ENCODE peak calls at places on chromosomes 11 and 22, in nine cellular contexts. R is AG04449; F is left ventricle myocardium inferior; A is SJSA1; V is stomach; U is GM23248; Q is CD4-positive, alpha-beta memory T cell; S is cardiac muscle cell; M is Peyer's patch. Y is an unnamed sample.

GRCh38 chr11:40292636-40293585 is 1166.5 kb downstream of the LRRC4C start:
- DNase-seq in Q (no peak), A (no peak), R (no peak), U (no peak), V (no peak), S (peak), M (no peak), F (no peak), Y (no peak)

GRCh38 chr11:9703280-9703679 is 39.4 kb downstream of the SWAP70 start:
- DNase-seq in Q (no peak), V (no peak), A (no peak), U (no peak), R (no peak), S (no peak), F (no peak), M (peak), Y (no peak)

GRCh38 chr11:33709471-33709870 is 8.8 kb upstream of the C11orf91 start:
- DNase-seq in U (peak), R (no peak), S (no peak), Q (no peak), F (no peak), V (no peak), A (no peak), M (no peak), Y (no peak)

GRCh38 chr11:465896-466538 is 15.9 kb downstream of the PTDSS2 start:
- DNase-seq in R (no peak), S (no peak), M (no peak), A (no peak), U (no peak), F (no peak), V (no peak), Q (no peak), Y (no peak)

GRCh38 chr22:23563111-23563510 is 17.0 kb downstream of the IGLL1 start:
- DNase-seq in A (no peak), S (no peak), F (no peak), M (no peak), Q (no peak), R (no peak), V (no peak), U (no peak), Y (no peak)

GRCh38 chr22:20532256-20532993 is 25.0 kb downstream of the MED15 start:
- DNase-seq in R (no peak), Q (no peak), S (no peak), A (no peak), U (peak), F (no peak), V (no peak), M (no peak), Y (no peak)

GRCh38 chr11:107707128-107707760 is 4.6 kb downstream of the SLN start:
- DNase-seq in R (no peak), S (no peak), Q (no peak), A (no peak), M (no peak), U (no peak), F (no peak), V (no peak), Y (no peak)

GRCh38 chr11:79400717-79401330 is 40.0 kb downstream of the TENM4 start:
- DNase-seq in Q (no peak), S (peak), R (no peak), A (no peak), F (peak), U (peak), V (peak), M (no peak), Y (no peak)

GRCh38 chr22:46171940-46172339 is 21.6 kb downstream of the PPARA start:
- DNase-seq in R (peak), F (no peak), V (no peak), M (no peak), U (peak), S (peak), Q (no peak), A (no peak), Y (peak)

GRCh38 chr11:43676933-43677332 is 3.6 kb upstream of the HSD17B12 start:
- DNase-seq in V (no peak), R (no peak), U (no peak), A (no peak), S (no peak), M (no peak), F (no peak), Q (no peak), Y (no peak)

GRCh38 chr11:74462009-74462408 is 5.3 kb downstream of the KCNE3 start:
- DNase-seq in S (peak), V (peak), M (peak), A (no peak), R (no peak), Q (no peak), U (peak), F (peak), Y (no peak)

GRCh38 chr11:103736986-103737622 is 299.3 kb upstream of the DDI1 start:
- DNase-seq in F (peak), U (no peak), S (peak), M (no peak), A (no peak), Q (no peak), R (no peak), V (no peak), Y (no peak)

GRCh38 chr11:20762112-20762511 is 92.7 kb downstream of the NELL1 start:
- DNase-seq in S (no peak), Q (no peak), F (no peak), V (no peak), U (no peak), A (no peak), R (no peak), M (no peak), Y (no peak)

GRCh38 chr11:45180158-45180887 is 33.9 kb downstream of the PRDM11 start:
- DNase-seq in S (peak), R (no peak), U (peak), A (peak), F (peak), M (peak), V (peak), Q (no peak), Y (no peak)

GRCh38 chr22:43642319-43642718 is 169.8 kb downstream of the EFCAB6 start:
- DNase-seq in A (no peak), M (no peak), S (no peak), V (no peak), Q (no peak), U (no peak), F (no peak), R (no peak), Y (no peak)

GRCh38 chr11:73308003-73308962 is at the start of gene ARHGEF17:
- DNase-seq in V (peak), U (peak), S (peak), R (no peak), M (no peak), Q (peak), F (peak), A (peak), Y (no peak)

GRCh38 chr11:57481915-57482781 is 21.8 kb downstream of the RTN4RL2 start:
- DNase-seq in S (no peak), F (no peak), Q (no peak), R (no peak), V (no peak), A (no peak), U (no peak), M (no peak), Y (no peak)
- H3K4me3 ChIP-seq in S (peak), F (peak), Q (no peak), R (peak), V (peak), A (no peak), U (peak), M (peak), Y (peak)

DNA sequence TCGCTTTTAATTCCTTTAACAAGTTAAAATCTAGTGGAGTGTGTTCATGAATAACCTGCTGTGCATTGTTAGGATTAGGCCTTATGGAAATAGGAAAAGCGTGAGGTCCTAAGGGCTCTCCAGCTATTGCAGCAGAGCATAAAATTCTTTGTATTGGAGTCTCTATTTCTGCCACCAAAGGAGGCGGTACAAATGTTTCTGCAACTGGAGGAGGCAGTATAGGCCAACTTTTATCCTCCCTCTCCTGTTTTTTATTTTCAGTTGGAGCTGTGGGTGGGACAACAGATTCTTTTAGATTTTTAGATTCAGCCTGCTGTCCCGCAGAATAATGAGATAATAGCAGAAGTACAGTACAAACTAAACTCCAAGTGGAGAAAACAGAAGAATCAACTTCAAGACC is 26.2 kb downstream of the OR10A6 start:
- DNase-seq in S (no peak), A (peak), F (no peak), Q (no peak), R (no peak), U (peak), V (no peak), M (no peak), Y (no peak)
- H3K4me3 ChIP-seq in S (no peak), A (no peak), F (no peak), Q (no peak), R (no peak), U (peak), V (no peak), M (no peak), Y (peak)

GRCh38 chr11:102112654-102112926 is 2.3 kb downstream of the YAP1 start:
- DNase-seq in Q (no peak), A (no peak), V (no peak), M (no peak), S (no peak), R (no peak), U (no peak), F (no peak), Y (no peak)
- H3K4me3 ChIP-seq in Q (no peak), A (peak), V (peak), M (peak), S (peak), R (peak), U (peak), F (peak), Y (peak)

GRCh38 chr11:35524780-35525179 is 636 bp downstream of the PAMR1 start:
- DNase-seq in F (no peak), S (peak), Q (no peak), R (no peak), M (no peak), A (no peak), V (no peak), U (peak), Y (no peak)
- H3K4me3 ChIP-seq in F (peak), S (no peak), Q (no peak), R (peak), M (peak), A (peak), V (peak), U (peak), Y (no peak)

GRCh38 chr11:31817621-31818493 is 6.7 kb upstream of the PAX6 start:
- DNase-seq in U (no peak), Q (no peak), R (no peak), M (no peak), V (no peak), A (no peak), S (no peak), F (no peak), Y (no peak)

GRCh38 chr11:31816467-31817053 is 5.4 kb upstream of the PAX6 start:
- DNase-seq in U (no peak), R (no peak), A (no peak), V (no peak), S (no peak), F (no peak), M (no peak), Q (no peak), Y (no peak)

GRCh38 chr11:31818874-31819331 is 7.8 kb upstream of the PAX6 start:
- DNase-seq in U (no peak), V (no peak), S (no peak), A (no peak), Q (no peak), R (no peak), F (no peak), M (no peak), Y (no peak)

GRCh38 chr11:31815743-31816466 is 4.8 kb upstream of the PAX6 start:
- DNase-seq in Q (no peak), A (peak), V (no peak), U (peak), F (no peak), M (no peak), S (no peak), R (no peak), Y (no peak)

DNA sequence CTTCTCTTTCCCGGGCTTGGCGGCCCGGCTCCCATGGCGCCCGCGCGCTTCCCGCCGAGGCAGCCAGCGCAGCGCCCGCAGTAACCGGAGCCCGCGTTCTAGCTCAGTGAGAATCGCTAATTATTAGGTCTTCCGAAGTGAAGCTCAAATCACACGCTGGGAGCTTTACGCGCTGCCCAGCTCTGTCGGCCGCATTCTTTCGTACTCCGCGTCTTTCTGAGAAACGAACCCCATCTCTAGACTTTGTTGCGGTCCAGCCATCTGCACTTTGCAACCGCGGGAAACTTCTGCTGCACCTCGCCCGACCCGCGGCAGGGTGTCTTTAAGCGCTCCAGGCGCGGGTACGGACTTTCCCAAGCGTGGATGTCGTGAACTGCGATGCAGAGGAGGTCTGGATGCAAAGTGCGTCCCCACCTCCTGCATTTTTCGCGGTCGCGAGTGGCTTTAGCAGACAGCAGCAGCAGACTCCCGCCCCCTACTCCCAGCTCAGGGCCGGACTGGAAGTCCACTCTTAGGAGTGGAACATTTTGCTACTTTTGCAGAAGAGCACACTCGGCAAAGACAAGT is 6.0 kb upstream of the PAX6 start:
- DNase-seq in U (no peak), M (no peak), Q (no peak), A (no peak), R (no peak), V (no peak), S (no peak), F (no peak), Y (no peak)
- H3K4me3 ChIP-seq in U (peak), M (peak), Q (peak), A (no peak), R (peak), V (peak), S (no peak), F (peak), Y (no peak)

DNA sequence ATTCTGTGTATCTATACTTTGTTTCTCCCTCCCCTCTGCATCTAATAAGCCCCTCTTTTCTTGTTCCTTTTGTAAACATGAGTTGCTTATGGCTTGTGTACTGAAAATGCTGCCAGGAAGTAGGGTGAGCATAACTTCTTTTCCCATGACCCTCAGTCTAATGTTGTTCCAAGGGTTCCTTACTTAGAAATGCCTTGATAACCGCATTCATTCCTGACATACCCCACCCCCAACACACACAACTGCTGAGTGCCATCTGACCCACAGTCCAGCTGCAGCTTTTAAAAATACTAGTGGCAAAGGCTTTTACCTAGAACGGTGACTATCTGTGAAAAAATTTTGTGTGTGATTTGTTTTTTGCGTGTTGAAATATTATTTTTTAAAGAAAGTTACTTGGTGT is 52.5 kb downstream of the ARHGAP42 start:
- DNase-seq in M (no peak), R (peak), Q (no peak), A (peak), S (peak), U (no peak), F (no peak), V (peak), Y (no peak)
- H3K4me3 ChIP-seq in M (no peak), R (no peak), Q (no peak), A (no peak), S (no peak), U (no peak), F (no peak), V (no peak), Y (no peak)

GRCh38 chr22:30574095-30574981 is at the start of gene GAL3ST1:
- DNase-seq in M (no peak), S (no peak), F (no peak), U (peak), Q (no peak), A (no peak), R (no peak), V (peak), Y (no peak)
- H3K4me3 ChIP-seq in M (peak), S (peak), F (peak), U (no peak), Q (no peak), A (no peak), R (no peak), V (peak), Y (no peak)

DNA sequence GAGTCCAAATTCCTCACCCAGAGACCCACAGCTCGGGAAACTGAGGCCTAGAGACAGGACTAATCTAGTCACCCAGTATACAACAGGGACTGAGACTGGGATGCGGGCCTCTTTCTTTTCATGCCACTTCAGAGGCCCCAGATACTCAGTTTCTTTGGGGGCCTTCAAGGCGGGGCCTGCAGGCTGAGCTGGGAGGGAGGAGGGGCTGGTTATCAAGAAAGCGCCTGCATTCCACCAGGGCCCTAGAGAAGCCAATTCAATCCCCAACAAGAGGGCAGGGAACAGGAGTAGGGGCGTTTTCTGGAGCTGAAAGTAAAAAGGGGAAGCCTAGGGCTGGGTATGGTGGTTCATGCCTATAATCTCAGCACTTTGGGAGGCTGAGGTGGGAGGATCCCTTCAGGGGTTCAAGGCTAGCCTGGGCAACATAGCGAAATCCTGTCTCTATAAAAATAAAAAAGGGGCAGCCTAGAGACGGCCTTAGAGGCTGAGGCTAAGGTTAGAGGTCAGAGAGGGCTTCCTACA is 1.6 kb downstream of the ATG2A start:
- DNase-seq in R (no peak), Q (no peak), V (no peak), A (no peak), M (no peak), U (no peak), F (no peak), S (no peak), Y (no peak)
- H3K4me3 ChIP-seq in R (peak), Q (peak), V (peak), A (no peak), M (peak), U (peak), F (peak), S (peak), Y (peak)

Y was measured in RWPE2.